ENCODE peak calls at places on chromosome 12, in seven cellular contexts. Z is neural crest cell; Y is HTR-8/SVneo; C is skeletal muscle cell; W is fibroblast of mammary gland; L is stimulated activated CD4-positive, alpha-beta T cell treated with anti-CD3 and anti-CD28 coated beads, Interleukin-4, amount 100 ng/mL, for 4 hours; D is NCI-H1417. R is an unnamed sample.

GRCh38 chr12:112121780-112122565 is 3.4 kb upstream of the TRAFD1 start:
- DNase-seq in Z (no peak), Y (no peak), C (peak), W (peak), L (no peak), D (no peak), R (no peak)

GRCh38 chr12:113130457-113131135 is 5.0 kb downstream of the RASAL1 start:
- DNase-seq in Z (no peak), Y (no peak), C (no peak), W (no peak), L (no peak), D (peak), R (no peak)

GRCh38 chr12:25054783-25055144 is 105.9 kb upstream of the BCAT1 start:
- DNase-seq in Z (no peak), Y (no peak), C (peak), W (no peak), L (peak), D (no peak), R (peak)

GRCh38 chr12:129676411-129676810 is 227.4 kb downstream of the TMEM132D start:
- DNase-seq in Z (no peak), Y (no peak), C (no peak), W (no peak), L (no peak), D (no peak), R (no peak)

GRCh38 chr12:132142679-132143327 is 1.3 kb downstream of the DDX51 start:
- DNase-seq in Z (no peak), Y (no peak), C (no peak), W (no peak), L (no peak), D (no peak), R (no peak)

GRCh38 chr12:31321565-31322228 is 4.3 kb downstream of the SINHCAF start:
- DNase-seq in Z (no peak), Y (no peak), C (no peak), W (peak), L (no peak), D (no peak), R (no peak)

GRCh38 chr12:25469861-25470260 is 83.2 kb downstream of the LMNTD1 start:
- DNase-seq in Z (no peak), Y (no peak), C (no peak), W (no peak), L (no peak), D (no peak), R (no peak)

GRCh38 chr12:121090576-121091125 is 42.0 kb upstream of the P2RX7 start:
- DNase-seq in Z (no peak), Y (no peak), C (no peak), W (no peak), L (no peak), D (no peak), R (no peak)

GRCh38 chr12:46752396-46752795 is 73.4 kb downstream of the SLC38A4 start:
- DNase-seq in Z (no peak), Y (no peak), C (no peak), W (no peak), L (no peak), D (no peak), R (no peak)

GRCh38 chr12:101470939-101471338 is 4.2 kb upstream of the SPIC start:
- DNase-seq in Z (no peak), Y (no peak), C (no peak), W (no peak), L (no peak), D (no peak), R (no peak)

GRCh38 chr12:64010069-64010686 is 165.7 kb downstream of the SRGAP1 start:
- DNase-seq in Z (no peak), Y (peak), C (no peak), W (peak), L (no peak), D (no peak), R (no peak)

GRCh38 chr12:69901141-69901900 is 76.3 kb downstream of the MYRFL start:
- DNase-seq in Z (no peak), Y (no peak), C (no peak), W (no peak), L (no peak), D (no peak), R (no peak)

GRCh38 chr12:27999521-27999920 is 27.0 kb upstream of the PTHLH start:
- DNase-seq in Z (no peak), Y (no peak), C (peak), W (peak), L (no peak), D (no peak), R (no peak)

GRCh38 chr12:122318607-122319311 is 52.5 kb upstream of the VPS33A start:
- DNase-seq in Z (no peak), Y (peak), C (peak), W (peak), L (no peak), D (no peak), R (no peak)

GRCh38 chr12:67790660-67791059 is 142.1 kb downstream of the DYRK2 start:
- DNase-seq in Z (no peak), Y (no peak), C (no peak), W (no peak), L (no peak), D (no peak), R (no peak)

GRCh38 chr12:68157295-68157871 is 2.2 kb downstream of the IFNG start:
- DNase-seq in Z (no peak), Y (no peak), C (no peak), W (no peak), L (peak), D (no peak), R (no peak)

GRCh38 chr12:1373887-1374286 is 220.5 kb downstream of the FBXL14 start:
- DNase-seq in Z (no peak), Y (no peak), C (peak), W (peak), L (no peak), D (no peak), R (no peak)